ENCODE peak calls at places on chromosomes 7 and 10, in seven cellular contexts. R is progenitor cell of endocrine pancreas, Z is IMR-90, W is neural crest cell, E is RWPE2, G is GM10248, J is Calu3. O is an unnamed sample.

GRCh38 chr10:45514283-45515270 is 140.6 kb downstream of the ALOX5 start:
- DNase-seq in R (no peak), G (no peak), J (no peak), W (no peak), Z (peak), E (no peak), O (no peak)

GRCh38 chr10:11882646-11883375 is 59.7 kb downstream of the PROSER2 start:
- DNase-seq in W (no peak), R (no peak), G (no peak), Z (no peak), E (no peak), J (no peak), O (no peak)

GRCh38 chr7:106377847-106378361 is 93.1 kb upstream of the NAMPT start:
- DNase-seq in E (no peak), W (no peak), J (no peak), G (no peak), Z (no peak), R (no peak), O (no peak)

GRCh38 chr7:141023305-141023704 is 8.6 kb upstream of the MRPS33 start:
- DNase-seq in Z (no peak), E (no peak), W (no peak), J (no peak), G (no peak), R (no peak), O (no peak)

GRCh38 chr10:18793951-18794350 is 134.7 kb downstream of the ARL5B start:
- DNase-seq in R (no peak), E (no peak), G (no peak), W (no peak), Z (peak), J (no peak), O (no peak)

GRCh38 chr7:155885162-155886160 is 73.2 kb upstream of the SHH start:
- DNase-seq in W (no peak), G (no peak), R (no peak), E (no peak), Z (peak), J (peak), O (no peak)

GRCh38 chr10:44962870-44963738 is 3.5 kb downstream of the RASSF4 start:
- DNase-seq in E (no peak), R (no peak), G (no peak), J (no peak), W (no peak), Z (no peak), O (peak)

GRCh38 chr7:157555308-157555707 is 218.5 kb downstream of the DNAJB6 start:
- DNase-seq in E (peak), G (no peak), Z (no peak), R (no peak), W (no peak), J (peak), O (no peak)

GRCh38 chr7:88845091-88845490 is 49.6 kb upstream of the TEX47 start:
- DNase-seq in E (no peak), J (no peak), R (no peak), W (no peak), Z (no peak), G (no peak), O (no peak)

GRCh38 chr7:732094-732541 is 5.0 kb upstream of the PRKAR1B start:
- DNase-seq in Z (no peak), R (no peak), E (peak), W (no peak), G (no peak), J (peak), O (peak)

GRCh38 chr7:69764071-69764470 is 165.8 kb downstream of the AUTS2 start:
- DNase-seq in R (no peak), Z (no peak), W (no peak), G (no peak), E (no peak), J (no peak), O (no peak)

GRCh38 chr10:86556933-86557649 is 35.5 kb upstream of the WAPL start:
- DNase-seq in Z (no peak), E (no peak), J (no peak), R (no peak), G (no peak), W (no peak), O (no peak)

GRCh38 chr7:1907751-1908365 is 237.8 kb downstream of the ELFN1 start:
- DNase-seq in E (no peak), W (no peak), G (no peak), Z (no peak), J (no peak), R (no peak), O (no peak)

GRCh38 chr7:103074519-103075336 is at the start of the genes ARMC10 and FBXL13:
- DNase-seq in Z (peak), J (peak), G (peak), E (peak), R (peak), W (peak), O (peak)

GRCh38 chr7:116901143-116901542 is 38.8 kb downstream of the CAPZA2 start:
- DNase-seq in R (no peak), W (no peak), G (no peak), J (no peak), E (no peak), Z (no peak), O (no peak)

GRCh38 chr10:3593611-3594010 is 191.4 kb downstream of the KLF6 start:
- DNase-seq in R (no peak), W (no peak), G (no peak), Z (no peak), E (no peak), J (no peak), O (no peak)

GRCh38 chr7:130856866-130857265 is 122.9 kb upstream of the KLF14 start:
- DNase-seq in W (no peak), E (no peak), G (no peak), J (no peak), R (no peak), Z (no peak), O (no peak)

DNA sequence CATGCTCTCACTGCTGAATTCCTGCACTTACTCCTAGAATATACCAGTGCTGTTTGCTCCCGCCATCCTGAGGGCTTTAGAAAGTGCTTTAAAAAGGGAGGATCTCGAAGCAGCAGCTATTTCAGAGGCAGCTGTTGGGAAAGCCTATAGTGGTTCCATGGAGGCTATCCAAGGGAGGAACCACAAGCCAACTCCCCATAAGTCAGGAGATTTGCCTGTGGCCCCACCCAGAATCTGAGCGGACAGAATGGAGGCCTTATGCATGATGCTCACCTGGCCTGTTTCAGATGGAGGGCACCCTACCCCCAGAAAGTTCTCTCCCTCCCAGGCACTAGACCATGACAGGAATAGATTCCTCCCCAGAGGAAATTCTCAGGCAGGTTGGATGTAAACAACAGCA is 2.3 kb upstream of the KCNIP2 start:
- DNase-seq in J (no peak), W (no peak), E (no peak), R (no peak), Z (no peak), G (no peak), O (no peak)
- TF ChIP-seq CTCF in J (no peak), W (no peak), E (no peak), R (no peak), Z (no peak), G (no peak), O (no peak)

DNA sequence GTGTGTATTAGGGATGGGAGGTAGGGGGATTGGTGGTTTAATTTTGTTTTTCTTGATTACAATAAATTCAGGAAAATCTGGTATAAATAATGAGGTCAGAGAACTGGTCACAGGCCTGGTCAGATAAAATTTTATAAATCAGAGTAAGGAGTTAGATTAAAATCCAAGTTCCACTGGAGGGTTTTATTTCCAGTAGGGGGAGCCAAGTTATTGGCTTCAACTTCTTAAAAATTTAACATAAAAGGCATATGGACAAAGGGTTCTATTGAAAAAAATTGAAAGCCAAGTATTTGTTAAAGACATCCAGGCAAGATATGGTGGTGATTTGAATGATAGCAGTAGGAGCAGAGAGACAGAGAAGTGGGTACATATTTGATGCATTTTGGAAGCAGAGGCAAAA is 763.3 kb downstream of the SORCS1 start:
- DNase-seq in J (no peak), G (no peak), W (no peak), Z (peak), R (no peak), E (no peak), O (no peak)
- TF ChIP-seq CTCF in J (peak), G (no peak), W (peak), Z (peak), R (peak), E (peak), O (no peak)

GRCh38 chr10:50369931-50370330 is 118.6 kb upstream of the ASAH2 start:
- DNase-seq in G (no peak), E (no peak), J (no peak), W (no peak), Z (peak), R (no peak), O (no peak)

GRCh38 chr10:50362547-50363125 is 111.3 kb upstream of the ASAH2 start:
- DNase-seq in G (peak), Z (peak), J (no peak), W (no peak), R (no peak), E (no peak), O (peak)

GRCh38 chr10:50361946-50362345 is 110.6 kb upstream of the ASAH2 start:
- DNase-seq in J (no peak), Z (no peak), G (no peak), E (no peak), R (no peak), W (no peak), O (peak)

GRCh38 chr10:50367732-50368131 is 116.4 kb upstream of the ASAH2 start:
- DNase-seq in R (no peak), Z (peak), W (peak), E (no peak), G (no peak), J (peak), O (peak)
- TF ChIP-seq CTCF in R (peak), Z (peak), W (peak), E (peak), G (peak), J (no peak), O (peak)

DNA sequence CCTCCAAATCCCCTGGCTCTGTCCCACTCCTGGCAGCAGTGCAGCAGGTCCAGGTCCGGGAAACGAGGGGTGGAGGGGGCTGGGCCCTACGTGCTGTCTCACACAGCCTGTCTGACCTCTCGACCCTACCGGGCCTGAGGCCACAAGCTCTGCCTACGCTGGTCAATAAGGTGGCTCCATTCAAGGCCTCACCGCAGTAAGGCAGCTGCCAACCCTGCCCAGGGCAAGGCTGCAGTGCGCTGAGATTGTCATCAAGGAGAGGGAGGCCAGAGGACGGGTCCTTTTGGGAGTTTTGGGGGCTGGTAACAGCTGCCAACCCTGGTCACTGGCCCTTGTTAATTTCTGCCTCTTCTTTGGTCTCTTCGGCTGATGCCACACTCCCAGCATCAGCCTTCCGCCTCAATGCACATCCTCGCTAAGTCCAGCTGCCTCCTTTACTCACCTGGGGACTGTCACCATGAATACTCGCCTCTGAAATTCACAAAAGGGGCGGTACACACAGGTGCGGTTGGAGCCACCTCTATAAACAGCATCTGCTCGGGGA is 3.5 kb downstream of the EPO start:
- DNase-seq in G (no peak), J (no peak), Z (no peak), R (no peak), W (no peak), E (no peak), O (peak)
- TF ChIP-seq CTCF in G (no peak), J (no peak), Z (no peak), R (no peak), W (no peak), E (no peak), O (no peak)

GRCh38 chr10:32055478-32056135 is 618 bp downstream of the KIF5B start:
- DNase-seq in E (peak), G (peak), W (peak), R (peak), J (peak), Z (peak), O (peak)
- TF ChIP-seq CTCF in E (no peak), G (no peak), W (no peak), R (peak), J (no peak), Z (no peak), O (no peak)

GRCh38 chr7:110003827-110004226 is 1087.1 kb upstream of the LRRN3 start:
- DNase-seq in G (no peak), R (no peak), Z (no peak), E (no peak), J (no peak), W (no peak), O (no peak)
- TF ChIP-seq CTCF in G (no peak), R (no peak), Z (no peak), E (no peak), J (no peak), W (no peak), O (no peak)

DNA sequence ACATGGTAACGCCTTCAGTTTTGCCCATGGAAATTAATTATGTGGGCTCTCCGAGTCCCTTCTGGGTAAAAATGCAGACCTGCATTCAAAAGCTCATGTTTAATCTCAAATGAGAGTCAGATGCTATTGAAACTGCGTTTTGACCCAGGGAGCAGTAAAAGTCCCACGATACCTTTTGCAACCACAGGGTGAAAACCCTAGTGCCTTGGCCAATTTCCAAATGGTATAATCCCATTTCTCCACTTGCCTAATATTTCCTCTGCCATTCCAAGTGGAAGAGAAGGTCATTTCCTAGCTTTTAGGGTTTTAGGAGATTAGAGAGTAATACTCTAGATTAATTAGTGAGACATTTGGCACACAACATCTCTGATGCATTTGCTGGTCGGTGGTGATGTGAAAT is 132.5 kb downstream of the NRP1 start:
- DNase-seq in W (no peak), E (no peak), Z (no peak), G (no peak), J (no peak), R (no peak), O (no peak)
- TF ChIP-seq CTCF in W (no peak), E (no peak), Z (no peak), G (no peak), J (no peak), R (no peak), O (no peak)

GRCh38 chr10:416091-416515 is 273.4 kb downstream of the DIP2C start:
- DNase-seq in E (no peak), G (no peak), R (no peak), W (no peak), J (no peak), Z (no peak), O (no peak)
- TF ChIP-seq CTCF in E (no peak), G (no peak), R (peak), W (no peak), J (no peak), Z (no peak), O (no peak)

O was measured in GM12865.